ENCODE peak calls at places on chromosomes 6 and 20, in five cellular contexts. F is H1, Y is K562, K is GM12878, S is HepG2. H is an unnamed sample.

GRCh38 chr20:34578521-34579147 is 20.1 kb downstream of the MAP1LC3A start:
- DNase-seq in F (no peak), Y (no peak), K (no peak), S (no peak), H (no peak)

GRCh38 chr6:150894191-150894744 is 28.8 kb downstream of the MTHFD1L start:
- DNase-seq in F (no peak), Y (no peak), K (no peak), S (no peak), H (no peak)

GRCh38 chr6:95967594-95967993 is 48.2 kb upstream of the FUT9 start:
- DNase-seq in F (no peak), Y (no peak), K (no peak), S (no peak), H (no peak)

GRCh38 chr20:17798601-17799000 is 98.8 kb downstream of the BANF2 start:
- DNase-seq in F (no peak), Y (no peak), K (no peak), S (no peak), H (no peak)

GRCh38 chr6:1176595-1176994 is 135.3 kb upstream of the FOXQ1 start:
- DNase-seq in F (no peak), Y (no peak), K (no peak), S (no peak), H (no peak)

GRCh38 chr20:1894471-1894950 is 696 bp upstream of the SIRPA start:
- DNase-seq in F (no peak), Y (peak), K (no peak), S (no peak), H (peak)

GRCh38 chr6:13725570-13725969 is 13.9 kb upstream of the RANBP9 start:
- DNase-seq in F (no peak), Y (no peak), K (no peak), S (no peak), H (no peak)

GRCh38 chr6:111382476-111383294 is 100.3 kb downstream of the REV3L start:
- DNase-seq in F (no peak), Y (no peak), K (no peak), S (no peak), H (no peak)

GRCh38 chr6:54262956-54263355 is 45.3 kb upstream of the TINAG start:
- DNase-seq in F (no peak), Y (no peak), K (no peak), S (no peak), H (no peak)

DNA sequence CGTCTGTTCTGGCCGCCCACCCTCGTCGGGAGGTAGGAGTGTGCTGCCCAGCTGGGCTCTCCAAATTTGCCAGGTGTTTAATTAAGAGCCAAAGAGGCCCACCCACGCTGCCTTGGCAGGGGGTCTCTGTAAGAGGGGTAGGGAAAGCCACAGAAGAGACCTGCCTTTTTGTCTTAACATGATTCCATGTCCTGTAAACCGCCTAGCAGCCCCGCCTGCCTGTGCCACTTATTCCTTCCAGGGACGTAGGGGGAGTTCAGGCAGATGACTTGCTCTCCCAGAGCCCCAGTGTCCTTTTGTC is 2.1 kb downstream of the FAM210B start:
- DNase-seq in F (no peak), Y (no peak), K (no peak), S (no peak), H (no peak)
- H2AFZ ChIP-seq in F (no peak), Y (no peak), K (no peak), S (no peak), H (no peak)

GRCh38 chr6:14921878-14922277 is 324.0 kb upstream of the JARID2 start:
- DNase-seq in F (no peak), Y (no peak), K (no peak), S (no peak), H (no peak)
- TF ChIP-seq EP300 in F (no peak), Y (no peak), K (no peak), S (no peak), H (no peak)

GRCh38 chr6:144149894-144150672 is at the start of gene STX11:
- DNase-seq in F (peak), Y (peak), K (peak), S (no peak), H (peak)
- TF ChIP-seq RFX5 in F (no peak), Y (no peak), K (peak), S (no peak), H (no peak)

DNA sequence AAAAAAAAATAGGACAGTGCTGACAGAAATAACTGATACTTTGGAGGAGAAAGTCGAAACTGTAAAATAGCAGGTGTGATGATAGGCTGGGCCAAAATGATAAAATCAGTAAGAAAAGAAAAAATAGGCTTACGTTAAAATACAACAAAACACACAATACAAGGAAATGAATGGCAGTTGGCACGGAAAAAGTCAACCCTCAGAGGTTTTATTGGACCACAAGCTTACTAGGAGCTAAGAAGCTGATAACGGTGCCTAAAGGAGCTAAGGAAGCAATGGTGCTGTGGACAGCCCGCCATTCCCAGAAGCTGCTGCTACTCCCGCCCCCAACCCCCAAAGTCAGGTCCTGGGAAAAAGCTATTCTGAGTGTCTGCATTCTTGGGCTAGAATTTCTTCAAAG is 55.9 kb upstream of the RNF146 start:
- DNase-seq in F (no peak), Y (no peak), K (no peak), S (no peak), H (no peak)
- H2AFZ ChIP-seq in F (no peak), Y (no peak), K (no peak), S (no peak), H (no peak)

GRCh38 chr20:31475032-31475431 is at the start of the genes DEFB124 and REM1:
- DNase-seq in F (no peak), Y (peak), K (no peak), S (no peak), H (peak)
- TF ChIP-seq EP300 in F (no peak), Y (no peak), K (no peak), S (no peak), H (no peak)

DNA sequence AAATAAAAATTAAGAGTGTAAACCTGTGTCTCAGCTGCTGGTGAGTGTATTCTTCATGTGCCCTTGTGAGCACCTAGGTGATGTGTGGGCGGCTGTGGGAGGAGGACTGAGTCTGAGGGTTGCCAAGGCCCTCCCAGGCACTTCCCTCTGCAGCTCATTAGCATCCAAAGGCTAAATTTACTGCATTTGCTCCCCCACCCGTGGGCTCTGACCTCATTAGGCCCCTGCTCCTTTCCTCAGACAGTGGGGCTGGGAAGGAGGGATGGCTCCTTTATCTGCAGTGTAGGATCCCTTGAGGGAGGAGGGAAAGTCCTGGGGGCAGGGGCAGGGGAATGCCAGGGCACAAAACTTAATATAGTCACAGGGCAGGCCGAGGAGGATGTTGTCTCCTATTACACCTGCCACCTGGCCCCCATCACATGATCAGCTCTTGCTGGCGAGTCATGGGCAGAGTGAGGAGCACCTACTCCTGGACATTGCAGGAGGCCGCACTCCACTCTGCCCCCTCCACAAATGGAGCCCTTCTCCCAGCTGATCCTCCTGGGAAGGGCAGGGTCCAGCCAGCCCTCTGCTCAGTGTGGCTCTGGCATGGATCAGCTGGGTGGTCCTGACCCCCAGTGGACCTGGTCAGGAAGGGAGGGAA is 133.2 kb downstream of the MRPL14 start:
- DNase-seq in F (no peak), Y (no peak), K (no peak), S (no peak), H (no peak)
- TF ChIP-seq RFX5 in F (no peak), Y (no peak), K (no peak), S (no peak), H (no peak)

GRCh38 chr6:44653761-44654218 is 266.3 kb downstream of the CDC5L start:
- DNase-seq in F (no peak), Y (no peak), K (no peak), S (no peak), H (no peak)
- H2AFZ ChIP-seq in F (no peak), Y (no peak), K (no peak), S (no peak), H (no peak)